ENCODE peak calls at places on chromosome 15, in nine cellular contexts. R, B, X, W, U, P, S, H and F are unnamed samples.

GRCh38 chr15:67521770-67522568 is 1.0 kb downstream of the C15orf61 start:
- DNase-seq in R (no peak), H (peak), P (no peak), S (no peak), W (peak), B (no peak), U (peak), X (peak), F (peak)

GRCh38 chr15:79168922-79169322 is 78.3 kb upstream of the RASGRF1 start:
- DNase-seq in B (no peak), X (peak), H (no peak), U (peak), R (no peak), P (no peak), W (peak), S (peak), F (no peak)

GRCh38 chr15:65032823-65033537 is 3.5 kb upstream of the MTFMT start:
- DNase-seq in H (peak), R (no peak), X (peak), W (peak), B (peak), S (peak), U (peak), P (no peak), F (peak)

GRCh38 chr15:68843425-68844311 is 23.0 kb upstream of the ANP32A start:
- DNase-seq in S (no peak), H (peak), W (peak), P (no peak), B (no peak), R (no peak), U (peak), X (peak), F (peak)

GRCh38 chr15:25481208-25481862 is 42.5 kb upstream of the UBE3A start:
- DNase-seq in U (no peak), X (no peak), S (no peak), H (no peak), B (no peak), R (no peak), P (no peak), W (peak), F (peak)

GRCh38 chr15:50135123-50135541 is 16.1 kb upstream of the ATP8B4 start:
- DNase-seq in W (peak), B (no peak), P (no peak), S (no peak), R (no peak), H (no peak), U (no peak), X (peak), F (no peak)

GRCh38 chr15:31200735-31201151 is 99.2 kb upstream of the TRPM1 start:
- DNase-seq in X (peak), S (no peak), P (peak), H (peak), B (peak), R (peak), U (peak), W (peak), F (peak)

GRCh38 chr15:82871577-82872484 is 62.4 kb downstream of the WHAMM start:
- DNase-seq in B (no peak), P (no peak), X (no peak), S (no peak), R (no peak), H (no peak), U (no peak), W (no peak), F (no peak)

GRCh38 chr15:31013863-31014607 is 22.6 kb upstream of the MTMR10 start:
- DNase-seq in H (no peak), X (no peak), R (no peak), B (no peak), S (no peak), U (peak), W (no peak), P (no peak), F (no peak)

GRCh38 chr15:41561777-41562145 is 2.7 kb downstream of the TYRO3 start:
- DNase-seq in W (peak), P (no peak), X (peak), U (peak), S (no peak), R (no peak), H (peak), B (no peak), F (no peak)

GRCh38 chr15:78065284-78065872 is 12.1 kb downstream of the TBC1D2B start:
- DNase-seq in S (no peak), X (peak), W (peak), H (peak), B (peak), P (no peak), R (no peak), U (peak), F (peak)

GRCh38 chr15:50786871-50787270 is 21.4 kb upstream of the SPPL2A start:
- DNase-seq in W (peak), H (no peak), B (no peak), S (no peak), R (no peak), P (no peak), U (no peak), X (no peak), F (peak)

GRCh38 chr15:68207176-68207935 is 2.2 kb upstream of the CALML4 start:
- DNase-seq in R (no peak), B (no peak), U (no peak), X (no peak), P (no peak), H (no peak), W (no peak), S (no peak), F (no peak)

GRCh38 chr15:70034141-70034540 is 63.6 kb downstream of the TLE3 start:
- DNase-seq in B (no peak), P (no peak), R (no peak), H (no peak), W (no peak), S (no peak), U (no peak), X (no peak), F (no peak)

GRCh38 chr15:92569778-92570177 is 85.8 kb downstream of the FAM174B start:
- DNase-seq in R (no peak), B (no peak), X (no peak), W (no peak), S (no peak), H (no peak), U (no peak), P (no peak), F (no peak)

GRCh38 chr15:20353966-20354883 is 187.4 kb downstream of the GOLGA6L6 start:
- DNase-seq in U (no peak), S (no peak), R (no peak), H (peak), X (no peak), W (no peak), B (peak), P (no peak), F (no peak)